ENCODE peak calls at places on chromosomes 7 and 10, in eight cellular contexts. I is body of pancreas; Z is heart left ventricle; Y is brain microvascular endothelial cell; T is BJ; V is WERI-Rb-1; R is AG09309; A is CD8-positive, alpha-beta T cell. B is an unnamed sample.

GRCh38 chr10:115379064-115379463 is 285.9 kb downstream of the ATRNL1 start:
- DNase-seq in T (no peak), Y (no peak), V (no peak), Z (no peak), A (no peak), I (no peak), R (no peak), B (no peak)

GRCh38 chr10:13681095-13681494 is 94.3 kb downstream of the PRPF18 start:
- DNase-seq in I (no peak), A (no peak), Z (no peak), Y (no peak), R (no peak), V (peak), T (no peak), B (peak)

GRCh38 chr10:26448706-26449435 is 10.7 kb downstream of the APBB1IP start:
- DNase-seq in Y (no peak), A (peak), R (no peak), Z (no peak), V (no peak), T (no peak), I (no peak), B (no peak)

GRCh38 chr10:58546722-58547121 is 34.0 kb downstream of the BICC1 start:
- DNase-seq in R (no peak), Z (no peak), V (no peak), A (no peak), T (no peak), I (no peak), Y (no peak), B (no peak)

GRCh38 chr7:41224063-41224763 is 478.7 kb downstream of the INHBA start:
- DNase-seq in I (no peak), R (no peak), V (no peak), Z (no peak), A (no peak), T (no peak), Y (peak), B (no peak)

GRCh38 chr10:72261323-72262018 is 12.3 kb upstream of the DDIT4 start:
- DNase-seq in V (no peak), Z (no peak), I (no peak), R (no peak), A (no peak), T (no peak), Y (no peak), B (no peak)

GRCh38 chr10:60139798-60140566 is 233.6 kb upstream of the CCDC6 start:
- DNase-seq in I (no peak), Y (peak), Z (no peak), R (peak), V (no peak), T (peak), A (no peak), B (no peak)

GRCh38 chr7:123798527-123799188 is 46.3 kb upstream of the HYAL4 start:
- DNase-seq in Z (no peak), I (no peak), Y (no peak), A (no peak), R (no peak), T (no peak), V (no peak), B (no peak)

GRCh38 chr7:123538897-123539296 is 4.5 kb upstream of the IQUB start:
- DNase-seq in T (no peak), R (no peak), V (no peak), A (no peak), I (no peak), Z (no peak), Y (no peak), B (no peak)

GRCh38 chr10:25766687-25767221 is 167.3 kb upstream of the MYO3A start:
- DNase-seq in Y (no peak), T (no peak), A (no peak), I (no peak), Z (no peak), V (peak), R (no peak), B (no peak)

GRCh38 chr7:15158141-15158810 is 255.7 kb upstream of the DGKB start:
- DNase-seq in T (no peak), Y (peak), V (no peak), I (no peak), A (no peak), R (no peak), Z (no peak), B (no peak)

GRCh38 chr7:92835851-92836488 is 403 bp downstream of the CDK6 start:
- DNase-seq in T (no peak), Z (peak), R (no peak), V (no peak), I (peak), Y (peak), A (no peak), B (no peak)

GRCh38 chr10:26696786-26697162 is 727 bp upstream of the PDSS1 start:
- DNase-seq in Y (no peak), I (no peak), Z (no peak), V (no peak), R (no peak), T (no peak), A (no peak), B (no peak)

GRCh38 chr10:18880530-18880929 is 168.1 kb upstream of the MALRD1 start:
- DNase-seq in V (no peak), I (no peak), R (no peak), Y (no peak), Z (no peak), T (no peak), A (no peak), B (no peak)

GRCh38 chr10:86314616-86315520 is 51.7 kb downstream of the GRID1 start:
- DNase-seq in I (no peak), Y (no peak), A (no peak), R (no peak), Z (no peak), V (no peak), T (no peak), B (no peak)

GRCh38 chr7:66928388-66928787 is 7.4 kb downstream of the TMEM248 start:
- DNase-seq in T (no peak), V (no peak), I (peak), Y (no peak), R (no peak), Z (no peak), A (no peak), B (no peak)

GRCh38 chr10:29344073-29344820 is 55.4 kb downstream of the LYZL1 start:
- DNase-seq in Z (peak), V (no peak), R (peak), I (no peak), A (no peak), T (no peak), Y (peak), B (no peak)

GRCh38 chr10:112912441-112912911 is 37.6 kb upstream of the TCF7L2 start:
- DNase-seq in A (no peak), Y (no peak), Z (no peak), V (no peak), R (no peak), I (no peak), T (no peak), B (no peak)

GRCh38 chr7:151891182-151891581 is 14.3 kb upstream of the PRKAG2 start:
- DNase-seq in Z (peak), Y (no peak), T (no peak), R (no peak), I (no peak), V (peak), A (no peak), B (no peak)

GRCh38 chr10:91077549-91078017 is 142.9 kb upstream of the PCGF5 start:
- DNase-seq in A (no peak), I (peak), T (no peak), Y (peak), Z (peak), V (no peak), R (no peak), B (no peak)

GRCh38 chr7:96532428-96532922 is 177.2 kb downstream of the SEM1 start:
- DNase-seq in R (no peak), T (no peak), V (no peak), Y (no peak), Z (no peak), A (no peak), I (no peak), B (no peak)

GRCh38 chr7:153381275-153382119 is 621.9 kb downstream of the ACTR3B start:
- DNase-seq in V (peak), R (no peak), I (peak), Y (no peak), A (no peak), Z (no peak), T (no peak), B (no peak)

GRCh38 chr10:55628260-55628701 is 732.8 kb downstream of the ZWINT start:
- DNase-seq in A (no peak), I (no peak), V (peak), R (no peak), T (no peak), Z (peak), Y (no peak), B (no peak)

GRCh38 chr7:66033471-66034385 is 41.9 kb upstream of the ASL start:
- DNase-seq in Y (no peak), T (no peak), R (no peak), I (no peak), V (no peak), A (no peak), Z (no peak), B (no peak)

GRCh38 chr10:24425151-24425550 is 216.2 kb downstream of the KIAA1217 start:
- DNase-seq in Y (no peak), I (no peak), V (no peak), Z (no peak), A (no peak), T (no peak), R (no peak), B (no peak)

GRCh38 chr7:64883113-64883905 is 19.8 kb upstream of the ZNF273 start:
- DNase-seq in A (peak), T (no peak), Z (no peak), Y (no peak), V (no peak), R (no peak), I (no peak), B (no peak)

GRCh38 chr7:128011079-128011670 is 20.1 kb downstream of the LRRC4 start:
- DNase-seq in Z (no peak), R (no peak), A (no peak), Y (no peak), V (no peak), I (no peak), T (no peak), B (no peak)

GRCh38 chr10:8614054-8614565 is 559.6 kb downstream of the GATA3 start:
- DNase-seq in Y (no peak), A (no peak), I (no peak), Z (no peak), V (no peak), R (no peak), T (no peak), B (no peak)

GRCh38 chr7:108004220-108005142 is 1.5 kb upstream of the LAMB1 start:
- DNase-seq in Z (no peak), A (no peak), Y (peak), T (no peak), R (peak), I (peak), V (no peak), B (peak)

GRCh38 chr10:78255796-78256638 is 222.4 kb downstream of the RPS24 start:
- DNase-seq in V (no peak), T (peak), Y (peak), R (peak), Z (peak), I (peak), A (no peak), B (peak)

GRCh38 chr7:155467846-155468821 is 10.2 kb downstream of the EN2 start:
- DNase-seq in A (no peak), I (no peak), V (no peak), R (no peak), Z (no peak), Y (no peak), T (no peak), B (no peak)

GRCh38 chr7:142556745-142557144 is 192.5 kb upstream of the PRSS1 start:
- DNase-seq in V (no peak), T (peak), A (no peak), Z (peak), Y (peak), I (peak), R (peak), B (peak)

GRCh38 chr7:27243340-27244163 is 950 bp downstream of the EVX1 start:
- DNase-seq in Z (no peak), Y (no peak), T (no peak), A (no peak), R (no peak), I (no peak), V (no peak), B (no peak)
- H3K4me3 ChIP-seq in Z (no peak), Y (no peak), T (no peak), A (no peak), R (peak), I (no peak), V (no peak), B (no peak)

DNA sequence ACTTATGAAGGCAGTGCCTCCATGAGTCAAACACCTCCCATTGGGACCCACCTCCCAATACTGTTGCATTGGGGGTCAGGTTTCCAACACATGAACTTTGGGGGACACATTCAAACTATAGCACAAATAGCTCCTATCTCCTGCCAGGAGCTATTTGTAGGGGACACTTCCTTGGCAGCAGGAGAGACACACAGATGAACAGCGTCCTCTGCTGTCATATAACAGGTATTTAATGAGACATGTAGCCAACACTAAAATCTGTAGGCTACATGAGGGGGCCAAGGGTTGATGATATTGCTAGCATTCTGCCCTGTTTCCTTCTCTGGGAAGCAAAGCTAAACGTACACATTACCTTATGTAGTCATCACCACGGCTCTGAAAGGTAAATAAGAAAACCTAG is 2.6 kb upstream of the GPR26 start:
- DNase-seq in A (no peak), Y (no peak), T (no peak), R (no peak), V (no peak), Z (no peak), I (no peak), B (no peak)
- TF ChIP-seq CTCF in A (no peak), Y (no peak), T (no peak), R (no peak), V (no peak), Z (no peak), I (no peak), B (no peak)

GRCh38 chr7:26865094-26865388 is 651 bp upstream of the SKAP2 start:
- DNase-seq in I (no peak), V (no peak), T (no peak), A (no peak), R (no peak), Y (no peak), Z (peak), B (no peak)

GRCh38 chr7:26864309-26865093 is at the start of gene SKAP2:
- DNase-seq in T (peak), Z (peak), V (peak), Y (peak), I (peak), A (peak), R (peak), B (peak)

GRCh38 chr7:26861050-26861449 is 3.3 kb downstream of the SKAP2 start:
- DNase-seq in I (no peak), T (no peak), R (no peak), A (no peak), V (no peak), Z (no peak), Y (no peak), B (no peak)

GRCh38 chr7:26863504-26864308 is 684 bp downstream of the SKAP2 start:
- DNase-seq in Z (no peak), Y (peak), V (no peak), I (no peak), R (no peak), T (no peak), A (no peak), B (no peak)

GRCh38 chr7:26862806-26863205 is 1.6 kb downstream of the SKAP2 start:
- DNase-seq in I (no peak), R (no peak), Z (no peak), Y (no peak), V (no peak), T (no peak), A (no peak), B (no peak)
- H3K4me3 ChIP-seq in I (no peak), R (no peak), Z (no peak), Y (no peak), V (no peak), T (no peak), A (no peak), B (peak)

GRCh38 chr10:96313348-96313747 is 9.1 kb downstream of the DNTT start:
- DNase-seq in Y (no peak), T (no peak), Z (no peak), R (no peak), I (no peak), V (no peak), A (no peak), B (no peak)

GRCh38 chr10:96319754-96320514 is 15.7 kb downstream of the DNTT start:
- DNase-seq in T (no peak), V (no peak), Z (no peak), Y (peak), R (no peak), A (no peak), I (no peak), B (no peak)

GRCh38 chr10:96322275-96322674 is 18.0 kb downstream of the DNTT start:
- DNase-seq in A (no peak), Y (no peak), R (no peak), V (no peak), T (no peak), I (no peak), Z (no peak), B (no peak)

GRCh38 chr10:96321822-96322221 is 17.6 kb downstream of the DNTT start:
- DNase-seq in V (no peak), I (no peak), Y (no peak), R (no peak), T (no peak), Z (no peak), A (no peak), B (no peak)

DNA sequence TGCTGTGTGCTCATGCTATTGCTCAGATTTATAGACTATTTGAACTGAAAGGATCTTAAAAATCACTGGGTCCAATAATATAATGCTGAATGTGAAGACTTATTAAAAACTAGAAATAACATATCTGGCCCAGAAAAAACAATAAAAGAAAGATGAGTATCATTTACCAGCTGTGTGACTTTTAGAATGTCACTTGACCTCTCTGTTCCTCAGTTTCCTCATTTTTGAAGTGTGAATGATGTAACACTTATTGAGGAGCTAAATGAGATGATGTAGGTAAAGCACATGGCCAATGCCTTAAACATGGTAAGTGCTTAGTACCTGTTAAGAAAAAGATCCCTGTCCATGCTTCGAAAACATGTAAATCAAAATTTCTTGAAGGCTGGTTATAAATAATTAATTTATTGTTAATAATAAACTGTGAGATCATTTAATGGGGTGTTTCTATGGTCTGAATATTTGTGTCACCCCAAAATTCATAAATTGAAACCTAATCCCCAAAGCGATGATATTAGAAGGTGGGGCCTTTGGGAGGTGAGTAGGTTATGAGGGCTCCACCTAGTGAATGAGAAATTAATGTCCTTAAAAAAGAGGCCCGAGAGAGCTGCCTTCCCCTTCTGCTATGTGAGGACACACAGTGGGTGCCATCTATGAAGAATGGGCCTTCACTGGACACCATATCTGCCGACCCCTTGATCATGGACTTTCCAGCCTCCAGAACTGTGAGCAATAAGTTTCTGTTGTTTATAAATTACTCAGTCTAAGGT is 13.0 kb downstream of the DNTT start:
- DNase-seq in I (no peak), T (no peak), Y (no peak), V (no peak), R (no peak), A (no peak), Z (no peak), B (no peak)
- TF ChIP-seq CTCF in I (no peak), T (no peak), Y (no peak), V (no peak), R (no peak), A (no peak), Z (no peak), B (no peak)

DNA sequence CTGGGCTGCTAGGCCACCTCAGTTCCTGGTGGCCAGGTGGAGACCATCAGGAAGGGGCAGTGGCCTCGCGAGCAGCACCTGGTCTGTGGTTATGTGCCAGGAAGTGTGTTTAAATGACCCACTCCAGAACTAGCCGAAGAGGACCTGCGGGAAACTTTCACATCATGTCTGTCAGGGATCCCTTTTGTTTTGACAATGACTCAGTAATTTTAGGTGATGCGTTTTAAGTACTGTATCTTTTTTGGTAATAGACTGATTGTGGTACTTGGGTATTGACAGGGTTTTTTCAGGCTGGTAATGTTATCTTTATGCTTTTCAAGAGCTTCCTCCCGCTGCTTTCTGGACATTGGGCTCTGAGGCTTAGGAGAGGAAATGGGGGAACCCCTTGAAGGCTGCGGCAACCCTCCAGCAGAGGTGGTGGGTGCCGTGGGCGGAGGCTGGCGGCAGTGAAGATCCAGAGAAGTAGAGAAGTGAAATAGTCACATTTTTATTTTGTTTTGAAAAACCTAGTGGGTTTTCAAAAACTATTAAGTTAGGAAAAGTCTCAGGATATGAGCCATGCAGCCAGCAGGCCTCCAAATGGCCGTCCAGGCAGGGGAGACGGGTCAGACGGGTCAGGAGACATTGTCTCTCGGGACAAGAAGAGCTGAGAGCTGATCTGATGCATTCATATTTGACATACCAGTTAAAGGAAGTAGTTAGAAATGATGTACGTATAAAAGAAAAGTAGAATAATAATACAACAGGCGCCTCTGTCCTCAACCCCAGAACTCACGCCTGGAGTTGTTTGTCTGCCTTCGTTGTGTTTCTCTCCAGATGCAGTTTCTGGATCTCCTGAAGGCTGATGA is 27.7 kb downstream of the PPP2R2D start:
- DNase-seq in Y (peak), R (no peak), V (no peak), Z (no peak), A (peak), T (no peak), I (no peak), B (no peak)
- H3K4me3 ChIP-seq in Y (no peak), R (no peak), V (no peak), Z (no peak), A (peak), T (no peak), I (no peak), B (no peak)

DNA sequence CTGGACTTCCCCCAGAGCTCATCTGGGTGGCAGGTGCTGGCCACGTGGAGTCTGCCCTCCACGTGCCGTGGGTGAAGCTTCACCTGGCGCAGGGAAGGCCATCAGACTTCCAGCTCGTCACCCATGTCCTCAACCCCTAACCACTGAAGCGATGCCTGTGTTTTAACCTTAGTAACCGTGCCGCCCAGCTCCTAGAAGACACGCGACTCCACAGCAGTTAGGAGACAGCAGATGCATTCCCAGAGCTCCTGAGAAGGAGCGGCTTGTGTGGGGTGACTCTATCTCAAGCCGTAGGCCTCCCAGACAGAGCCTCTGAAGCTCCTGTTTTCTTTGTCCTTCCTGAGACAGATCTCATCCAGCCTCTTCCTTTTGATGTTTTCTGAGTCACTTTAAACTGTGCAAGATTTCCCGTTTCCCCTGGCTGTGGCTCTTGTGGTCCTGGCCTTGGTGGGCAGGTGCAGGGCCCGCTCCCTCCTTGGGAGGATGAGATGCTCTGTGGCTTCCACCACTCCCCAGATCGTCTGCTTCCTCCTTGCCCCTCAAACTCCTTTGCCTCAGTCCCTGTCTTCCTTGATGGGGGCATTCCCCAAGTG is 41.4 kb upstream of the AP5Z1 start:
- DNase-seq in I (no peak), R (no peak), V (no peak), Y (no peak), Z (no peak), A (no peak), T (no peak), B (no peak)
- TF ChIP-seq CTCF in I (no peak), R (no peak), V (no peak), Y (no peak), Z (no peak), A (no peak), T (no peak), B (no peak)

B was measured in epithelial cell of proximal tubule.